ENCODE peak calls at places on chromosomes 1 and 21, in nine cellular contexts. One of them, this sample, is unnamed.
A peak's percentile ranks its signal among the peaks of the same experiment; 100 is the strongest.

GRCh38 chr1:176638713-176639112 is 175.7 kb downstream of the PAPPA2 start:
- DNase-seq in lung: no peak
- DNase-seq in AG10803: no peak
- DNase-seq in mesothelial cell of epicardium: no peak
- DNase-seq in OCI-LY7: no peak
- DNase-seq in suprapubic skin: no peak
- DNase-seq in endothelial cell: no peak
- DNase-seq in GM13977: no peak
- DNase-seq in osteocyte: no peak
- DNase-seq in this sample: no peak

GRCh38 chr1:117698398-117699160 is 92.7 kb downstream of the TENT5C start:
- DNase-seq in lung: no peak
- DNase-seq in AG10803: no peak
- DNase-seq in mesothelial cell of epicardium: no peak
- DNase-seq in OCI-LY7: no peak
- DNase-seq in suprapubic skin: no peak
- DNase-seq in endothelial cell: no peak
- DNase-seq in GM13977: no peak
- DNase-seq in osteocyte: no peak
- DNase-seq in this sample: no peak

GRCh38 chr1:34705077-34705476 is 49.8 kb upstream of the GJB5 start:
- DNase-seq in lung: no peak
- DNase-seq in AG10803: no peak
- DNase-seq in mesothelial cell of epicardium: no peak
- DNase-seq in OCI-LY7: no peak
- DNase-seq in suprapubic skin: no peak
- DNase-seq in endothelial cell: no peak
- DNase-seq in GM13977: no peak
- DNase-seq in osteocyte: no peak
- DNase-seq in this sample: no peak

GRCh38 chr1:154170547-154171221 is 15.8 kb upstream of the NUP210L start:
- DNase-seq in lung: no peak
- DNase-seq in AG10803: no peak
- DNase-seq in mesothelial cell of epicardium: no peak
- DNase-seq in OCI-LY7: no peak
- DNase-seq in suprapubic skin: no peak
- DNase-seq in endothelial cell: no peak
- DNase-seq in GM13977: peak; percentile 30
- DNase-seq in osteocyte: no peak
- DNase-seq in this sample: no peak

GRCh38 chr21:17387030-17387617 is 125.7 kb upstream of the CXADR start:
- DNase-seq in lung: peak; percentile 38
- DNase-seq in AG10803: peak; percentile 53
- DNase-seq in mesothelial cell of epicardium: peak; percentile 51
- DNase-seq in OCI-LY7: peak; percentile 87
- DNase-seq in suprapubic skin: no peak
- DNase-seq in endothelial cell: peak; percentile 56
- DNase-seq in GM13977: peak; percentile 46
- DNase-seq in osteocyte: no peak
- DNase-seq in this sample: peak; percentile 60

GRCh38 chr1:235622933-235623790 is 26.4 kb downstream of the GNG4 start:
- DNase-seq in lung: no peak
- DNase-seq in AG10803: no peak
- DNase-seq in mesothelial cell of epicardium: no peak
- DNase-seq in OCI-LY7: no peak
- DNase-seq in suprapubic skin: no peak
- DNase-seq in endothelial cell: no peak
- DNase-seq in GM13977: no peak
- DNase-seq in osteocyte: no peak
- DNase-seq in this sample: no peak

GRCh38 chr1:229258031-229258850 is 12.7 kb upstream of the RAB4A start:
- DNase-seq in lung: peak; percentile 66
- DNase-seq in AG10803: peak; percentile 66
- DNase-seq in mesothelial cell of epicardium: peak; percentile 67
- DNase-seq in OCI-LY7: peak; percentile 76
- DNase-seq in suprapubic skin: no peak
- DNase-seq in endothelial cell: peak; percentile 68
- DNase-seq in GM13977: peak; percentile 55
- DNase-seq in osteocyte: no peak
- DNase-seq in this sample: peak; percentile 54

GRCh38 chr1:110605901-110606783 is at the start of gene KCNA2:
- DNase-seq in lung: no peak
- DNase-seq in AG10803: no peak
- DNase-seq in mesothelial cell of epicardium: peak; percentile 56
- DNase-seq in OCI-LY7: no peak
- DNase-seq in suprapubic skin: peak; percentile 69
- DNase-seq in endothelial cell: peak; percentile 63
- DNase-seq in GM13977: peak; percentile 49
- DNase-seq in osteocyte: no peak
- DNase-seq in this sample: peak; percentile 43

GRCh38 chr1:1213919-1214599 is at the start of gene TNFRSF4:
- DNase-seq in lung: no peak
- DNase-seq in AG10803: no peak
- DNase-seq in mesothelial cell of epicardium: no peak
- DNase-seq in OCI-LY7: no peak
- DNase-seq in suprapubic skin: no peak
- DNase-seq in endothelial cell: no peak
- DNase-seq in GM13977: no peak
- DNase-seq in osteocyte: no peak
- DNase-seq in this sample: no peak

GRCh38 chr1:13813398-13814012 is 113.5 kb downstream of the PRDM2 start:
- DNase-seq in lung: no peak
- DNase-seq in AG10803: peak; percentile 21
- DNase-seq in mesothelial cell of epicardium: peak; percentile 69
- DNase-seq in OCI-LY7: peak; percentile 71
- DNase-seq in suprapubic skin: no peak
- DNase-seq in endothelial cell: peak; percentile 56
- DNase-seq in GM13977: peak; percentile 51
- DNase-seq in osteocyte: no peak
- DNase-seq in this sample: peak; percentile 73

GRCh38 chr1:109478806-109479205 is 4.9 kb upstream of the ATXN7L2 start:
- DNase-seq in lung: no peak
- DNase-seq in AG10803: no peak
- DNase-seq in mesothelial cell of epicardium: peak; percentile 60
- DNase-seq in OCI-LY7: peak; percentile 38
- DNase-seq in suprapubic skin: no peak
- DNase-seq in endothelial cell: no peak
- DNase-seq in GM13977: peak; percentile 48
- DNase-seq in osteocyte: no peak
- DNase-seq in this sample: no peak

GRCh38 chr1:114509596-114510234 is 1.3 kb downstream of the TRIM33 start:
- DNase-seq in lung: peak; percentile 32
- DNase-seq in AG10803: no peak
- DNase-seq in mesothelial cell of epicardium: no peak
- DNase-seq in OCI-LY7: peak; percentile 17
- DNase-seq in suprapubic skin: no peak
- DNase-seq in endothelial cell: no peak
- DNase-seq in GM13977: no peak
- DNase-seq in osteocyte: no peak
- DNase-seq in this sample: no peak

GRCh38 chr21:31172328-31172727 is 134.1 kb upstream of the KRTAP19-8 start:
- DNase-seq in lung: no peak
- DNase-seq in AG10803: no peak
- DNase-seq in mesothelial cell of epicardium: no peak
- DNase-seq in OCI-LY7: no peak
- DNase-seq in suprapubic skin: no peak
- DNase-seq in endothelial cell: peak; percentile 26
- DNase-seq in GM13977: no peak
- DNase-seq in osteocyte: peak; percentile 27
- DNase-seq in this sample: no peak

GRCh38 chr1:109112056-109112651 is 1.8 kb upstream of the ELAPOR1 start:
- DNase-seq in lung: no peak
- DNase-seq in AG10803: peak; percentile 61
- DNase-seq in mesothelial cell of epicardium: no peak
- DNase-seq in OCI-LY7: peak; percentile 63
- DNase-seq in suprapubic skin: no peak
- DNase-seq in endothelial cell: no peak
- DNase-seq in GM13977: no peak
- DNase-seq in osteocyte: no peak
- DNase-seq in this sample: peak; percentile 49

GRCh38 chr21:37647781-37648180 is 268.5 kb downstream of the KCNJ6 start:
- DNase-seq in lung: no peak
- DNase-seq in AG10803: no peak
- DNase-seq in mesothelial cell of epicardium: no peak
- DNase-seq in OCI-LY7: no peak
- DNase-seq in suprapubic skin: no peak
- DNase-seq in endothelial cell: no peak
- DNase-seq in GM13977: no peak
- DNase-seq in osteocyte: no peak
- DNase-seq in this sample: no peak

GRCh38 chr21:37645848-37646247 is 270.4 kb downstream of the KCNJ6 start:
- DNase-seq in lung: no peak
- DNase-seq in AG10803: no peak
- DNase-seq in mesothelial cell of epicardium: no peak
- DNase-seq in OCI-LY7: no peak
- DNase-seq in suprapubic skin: no peak
- DNase-seq in endothelial cell: no peak
- DNase-seq in GM13977: no peak
- DNase-seq in osteocyte: no peak
- DNase-seq in this sample: no peak

GRCh38 chr21:37639756-37640155 is 273.2 kb downstream of the DYRK1A start:
- DNase-seq in lung: no peak
- DNase-seq in AG10803: no peak
- DNase-seq in mesothelial cell of epicardium: no peak
- DNase-seq in OCI-LY7: no peak
- DNase-seq in suprapubic skin: no peak
- DNase-seq in endothelial cell: no peak
- DNase-seq in GM13977: no peak
- DNase-seq in osteocyte: no peak
- DNase-seq in this sample: no peak

GRCh38 chr21:37642493-37642892 is 273.8 kb downstream of the KCNJ6 start:
- DNase-seq in lung: no peak
- DNase-seq in AG10803: no peak
- DNase-seq in mesothelial cell of epicardium: no peak
- DNase-seq in OCI-LY7: peak; percentile 55
- DNase-seq in suprapubic skin: no peak
- DNase-seq in endothelial cell: no peak
- DNase-seq in GM13977: no peak
- DNase-seq in osteocyte: no peak
- DNase-seq in this sample: peak; percentile 45

GRCh38 chr21:37644666-37645065 is 271.6 kb downstream of the KCNJ6 start:
- DNase-seq in lung: no peak
- DNase-seq in AG10803: no peak
- DNase-seq in mesothelial cell of epicardium: no peak
- DNase-seq in OCI-LY7: no peak
- DNase-seq in suprapubic skin: no peak
- DNase-seq in endothelial cell: peak; percentile 34
- DNase-seq in GM13977: no peak
- DNase-seq in osteocyte: no peak
- DNase-seq in this sample: no peak
- TF ChIP-seq CTCF in lung: no peak
- TF ChIP-seq CTCF in AG10803: no peak
- TF ChIP-seq CTCF in mesothelial cell of epicardium: no peak
- TF ChIP-seq CTCF in OCI-LY7: no peak
- TF ChIP-seq CTCF in suprapubic skin: no peak
- TF ChIP-seq CTCF in endothelial cell: no peak
- TF ChIP-seq CTCF in GM13977: no peak
- TF ChIP-seq CTCF in osteocyte: no peak
- TF ChIP-seq CTCF in this sample: no peak

GRCh38 chr1:63924600-63924999 is 150.8 kb downstream of the ROR1 start:
- DNase-seq in lung: no peak
- DNase-seq in AG10803: no peak
- DNase-seq in mesothelial cell of epicardium: no peak
- DNase-seq in OCI-LY7: no peak
- DNase-seq in suprapubic skin: no peak
- DNase-seq in endothelial cell: no peak
- DNase-seq in GM13977: no peak
- DNase-seq in osteocyte: no peak
- DNase-seq in this sample: no peak
- TF ChIP-seq CTCF in lung: no peak
- TF ChIP-seq CTCF in AG10803: no peak
- TF ChIP-seq CTCF in mesothelial cell of epicardium: no peak
- TF ChIP-seq CTCF in OCI-LY7: no peak
- TF ChIP-seq CTCF in suprapubic skin: no peak
- TF ChIP-seq CTCF in endothelial cell: no peak
- TF ChIP-seq CTCF in GM13977: no peak
- TF ChIP-seq CTCF in osteocyte: peak; percentile 16
- TF ChIP-seq CTCF in this sample: no peak

GRCh38 chr1:156961709-156962108 is 41.3 kb downstream of the LRRC71 start:
- DNase-seq in lung: no peak
- DNase-seq in AG10803: no peak
- DNase-seq in mesothelial cell of epicardium: no peak
- DNase-seq in OCI-LY7: peak; percentile 59
- DNase-seq in suprapubic skin: no peak
- DNase-seq in endothelial cell: no peak
- DNase-seq in GM13977: no peak
- DNase-seq in osteocyte: no peak
- DNase-seq in this sample: no peak
- TF ChIP-seq CTCF in lung: no peak
- TF ChIP-seq CTCF in AG10803: no peak
- TF ChIP-seq CTCF in mesothelial cell of epicardium: no peak
- TF ChIP-seq CTCF in OCI-LY7: peak; percentile 80
- TF ChIP-seq CTCF in suprapubic skin: no peak
- TF ChIP-seq CTCF in endothelial cell: no peak
- TF ChIP-seq CTCF in GM13977: peak; percentile 39
- TF ChIP-seq CTCF in osteocyte: no peak
- TF ChIP-seq CTCF in this sample: no peak

GRCh38 chr1:67609942-67610341 is 75.1 kb upstream of the GADD45A start:
- DNase-seq in lung: no peak
- DNase-seq in AG10803: no peak
- DNase-seq in mesothelial cell of epicardium: no peak
- DNase-seq in OCI-LY7: no peak
- DNase-seq in suprapubic skin: no peak
- DNase-seq in endothelial cell: no peak
- DNase-seq in GM13977: peak; percentile 21
- DNase-seq in osteocyte: no peak
- DNase-seq in this sample: peak; percentile 10

GRCh38 chr1:67612690-67613322 is 72.2 kb upstream of the GADD45A start:
- DNase-seq in lung: no peak
- DNase-seq in AG10803: peak; percentile 3
- DNase-seq in mesothelial cell of epicardium: no peak
- DNase-seq in OCI-LY7: no peak
- DNase-seq in suprapubic skin: no peak
- DNase-seq in endothelial cell: no peak
- DNase-seq in GM13977: no peak
- DNase-seq in osteocyte: no peak
- DNase-seq in this sample: no peak

GRCh38 chr1:67609572-67609939 is 75.4 kb upstream of the GADD45A start:
- DNase-seq in lung: no peak
- DNase-seq in AG10803: no peak
- DNase-seq in mesothelial cell of epicardium: no peak
- DNase-seq in OCI-LY7: no peak
- DNase-seq in suprapubic skin: no peak
- DNase-seq in endothelial cell: no peak
- DNase-seq in GM13977: no peak
- DNase-seq in osteocyte: no peak
- DNase-seq in this sample: no peak

GRCh38 chr1:67610450-67610849 is 74.6 kb upstream of the GADD45A start:
- DNase-seq in lung: no peak
- DNase-seq in AG10803: no peak
- DNase-seq in mesothelial cell of epicardium: no peak
- DNase-seq in OCI-LY7: no peak
- DNase-seq in suprapubic skin: no peak
- DNase-seq in endothelial cell: no peak
- DNase-seq in GM13977: no peak
- DNase-seq in osteocyte: no peak
- DNase-seq in this sample: no peak

DNA sequence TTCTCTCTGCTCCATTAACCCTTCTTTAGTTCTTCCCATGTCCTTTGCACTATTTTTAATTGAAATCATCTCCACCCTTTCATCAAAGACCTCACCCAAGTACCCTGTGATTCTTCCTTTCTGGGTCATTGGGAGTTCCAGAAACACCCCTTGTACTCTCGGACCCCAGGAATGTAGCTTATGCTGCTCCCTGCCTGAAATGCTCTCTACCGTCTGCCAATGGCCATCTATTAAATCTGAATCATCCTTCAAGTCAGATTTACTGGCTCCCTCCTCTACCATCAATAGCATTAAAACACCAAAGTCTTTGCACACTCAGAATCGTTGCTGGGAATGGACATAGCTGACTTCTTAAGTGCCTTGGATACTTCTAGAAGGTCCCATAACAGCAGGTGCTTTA is 73.2 kb upstream of the GADD45A start:
- DNase-seq in lung: no peak
- DNase-seq in AG10803: peak; percentile 11
- DNase-seq in mesothelial cell of epicardium: no peak
- DNase-seq in OCI-LY7: no peak
- DNase-seq in suprapubic skin: no peak
- DNase-seq in endothelial cell: no peak
- DNase-seq in GM13977: no peak
- DNase-seq in osteocyte: no peak
- DNase-seq in this sample: no peak
- TF ChIP-seq CTCF in lung: no peak
- TF ChIP-seq CTCF in AG10803: no peak
- TF ChIP-seq CTCF in mesothelial cell of epicardium: no peak
- TF ChIP-seq CTCF in OCI-LY7: no peak
- TF ChIP-seq CTCF in suprapubic skin: no peak
- TF ChIP-seq CTCF in endothelial cell: no peak
- TF ChIP-seq CTCF in GM13977: no peak
- TF ChIP-seq CTCF in osteocyte: no peak
- TF ChIP-seq CTCF in this sample: no peak